ENCODE peak calls at places on chromosome 5, in six cellular contexts. N is left lung, R is endothelial cell, H is natural killer cell, I is stomach, W is GM12865. L is an unnamed sample.

GRCh38 chr5:181099453-181100086 is 31.4 kb downstream of the OR2V1 start:
- DNase-seq in R (no peak), H (no peak), N (no peak), W (no peak), I (no peak), L (no peak)

GRCh38 chr5:78929833-78930232 is 55.3 kb downstream of the ARSB start:
- DNase-seq in I (no peak), R (no peak), H (no peak), N (no peak), W (no peak), L (no peak)

GRCh38 chr5:95863383-95863757 is 40.8 kb upstream of the GLRX start:
- DNase-seq in R (no peak), H (no peak), I (no peak), N (no peak), W (peak; percentile 58), L (no peak)

GRCh38 chr5:173933901-173934300 is 45.8 kb downstream of the CPEB4 start:
- DNase-seq in R (no peak), H (no peak), I (no peak), W (no peak), N (no peak), L (no peak)

GRCh38 chr5:90264930-90265857 is 144.4 kb downstream of the CETN3 start:
- DNase-seq in W (peak; percentile 85), R (peak; percentile 64), N (peak; percentile 38), I (peak; percentile 44), H (peak; percentile 34), L (no peak)

GRCh38 chr5:31285025-31285424 is 91.5 kb downstream of the CDH6 start:
- DNase-seq in N (no peak), H (no peak), I (no peak), W (no peak), R (no peak), L (no peak)

GRCh38 chr5:168611163-168611562 is 32.0 kb upstream of the PANK3 start:
- DNase-seq in I (no peak), R (no peak), N (no peak), W (no peak), H (no peak), L (no peak)

GRCh38 chr5:95272530-95272929 is 12.4 kb downstream of the MCTP1 start:
- DNase-seq in N (no peak), H (no peak), R (no peak), W (no peak), I (no peak), L (no peak)

GRCh38 chr5:77984587-77984986 is 208.4 kb upstream of the TBCA start:
- DNase-seq in H (no peak), R (no peak), N (no peak), W (no peak), I (no peak), L (no peak)

GRCh38 chr5:90022002-90022710 is 387.4 kb downstream of the CETN3 start:
- DNase-seq in H (no peak), W (no peak), N (no peak), R (no peak), I (no peak), L (no peak)

GRCh38 chr5:177194278-177194677 is 60.7 kb downstream of the NSD1 start:
- DNase-seq in I (no peak), H (no peak), R (no peak), W (no peak), N (no peak), L (no peak)

GRCh38 chr5:140239939-140240700 is 62.8 kb downstream of the PFDN1 start:
- DNase-seq in I (peak; percentile 69), R (peak; percentile 83), N (peak; percentile 59), H (no peak), W (peak; percentile 79), L (peak; percentile 28)

GRCh38 chr5:152864447-152864846 is 459.4 kb upstream of the NMUR2 start:
- DNase-seq in N (no peak), W (no peak), R (no peak), I (no peak), H (no peak), L (no peak)

GRCh38 chr5:102670224-102670836 is 84.8 kb upstream of the PAM start:
- DNase-seq in H (no peak), R (peak; percentile 44), I (no peak), W (no peak), N (no peak), L (no peak)

GRCh38 chr5:96562614-96563013 is 99.6 kb upstream of the CAST start:
- DNase-seq in N (no peak), R (no peak), W (no peak), H (no peak), I (no peak), L (no peak)

GRCh38 chr5:142611154-142611553 is 74.7 kb downstream of the FGF1 start:
- DNase-seq in H (peak; percentile 44), N (peak; percentile 56), W (peak; percentile 68), I (peak; percentile 75), R (peak; percentile 81), L (no peak)

GRCh38 chr5:136034492-136034891 is 5.7 kb downstream of the TGFBI start:
- DNase-seq in I (no peak), H (no peak), N (no peak), R (no peak), W (peak; percentile 39), L (no peak)

GRCh38 chr5:136035837-136036236 is 7.0 kb downstream of the TGFBI start:
- DNase-seq in R (no peak), N (no peak), W (no peak), I (no peak), H (no peak), L (no peak)

GRCh38 chr5:136034976-136035375 is 6.2 kb downstream of the TGFBI start:
- DNase-seq in N (no peak), R (no peak), I (no peak), H (no peak), W (no peak), L (no peak)

GRCh38 chr5:136036991-136037705 is 8.4 kb downstream of the TGFBI start:
- DNase-seq in W (peak; percentile 67), N (no peak), R (no peak), H (no peak), I (no peak), L (no peak)

GRCh38 chr5:136036293-136036911 is 7.6 kb downstream of the TGFBI start:
- DNase-seq in W (no peak), I (no peak), H (no peak), R (no peak), N (no peak), L (no peak)
- TF ChIP-seq CTCF in W (no peak), I (no peak), H (no peak), R (no peak), N (no peak), L (no peak)

DNA sequence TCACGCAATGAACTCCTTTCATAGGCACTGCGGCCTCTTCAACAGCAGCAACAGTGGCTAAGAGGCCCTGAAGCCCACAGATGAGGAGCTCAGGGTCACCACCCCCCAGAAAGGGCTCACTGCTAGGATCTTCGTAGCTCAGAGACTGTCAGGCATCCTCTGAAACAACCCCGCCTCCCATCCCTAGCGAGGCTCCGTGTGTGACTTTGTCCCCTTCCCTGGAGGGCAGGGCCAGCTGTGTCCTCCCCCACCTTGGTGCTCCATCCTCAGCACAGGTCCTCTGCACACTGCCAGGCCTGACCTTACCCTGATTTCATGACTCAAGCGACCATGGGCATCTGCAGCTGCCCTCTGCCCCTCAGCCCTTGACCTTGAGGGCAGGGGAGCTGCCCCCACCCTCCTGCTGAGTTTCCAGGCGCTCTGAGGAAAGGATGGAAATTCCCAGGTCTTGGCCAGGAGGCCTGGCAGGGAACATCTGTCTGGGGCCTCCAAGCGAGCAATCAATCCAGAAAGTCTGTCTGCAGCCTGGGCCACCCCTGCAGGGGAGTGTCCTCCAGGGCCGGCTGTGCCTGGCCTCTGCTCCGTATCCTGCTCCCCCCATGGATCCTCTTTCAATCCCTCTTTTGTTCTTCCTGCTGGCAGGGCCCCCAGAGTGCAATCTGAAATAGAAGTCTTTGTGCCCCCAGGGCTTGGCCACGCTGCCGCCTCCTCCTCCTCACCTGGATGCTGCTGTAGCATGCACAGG is 6.8 kb upstream of the IRX4 start:
- DNase-seq in N (no peak), W (no peak), H (no peak), R (no peak), I (no peak), L (no peak)
- TF ChIP-seq CTCF in N (no peak), W (no peak), H (no peak), R (no peak), I (no peak), L (no peak)

GRCh38 chr5:59393585-59394289 is 499.8 kb downstream of the PDE4D start:
- DNase-seq in W (peak; percentile 1), N (no peak), H (no peak), R (no peak), I (no peak), L (no peak)

GRCh38 chr5:59387127-59387526 is 506.4 kb downstream of the PDE4D start:
- DNase-seq in N (no peak), W (no peak), R (no peak), I (no peak), H (no peak), L (no peak)

GRCh38 chr5:59391576-59391975 is 501.9 kb downstream of the PDE4D start:
- DNase-seq in H (no peak), R (no peak), N (no peak), I (no peak), W (no peak), L (no peak)

GRCh38 chr5:59390989-59391388 is 502.5 kb downstream of the PDE4D start:
- DNase-seq in W (no peak), N (no peak), I (no peak), H (no peak), R (no peak), L (no peak)

DNA sequence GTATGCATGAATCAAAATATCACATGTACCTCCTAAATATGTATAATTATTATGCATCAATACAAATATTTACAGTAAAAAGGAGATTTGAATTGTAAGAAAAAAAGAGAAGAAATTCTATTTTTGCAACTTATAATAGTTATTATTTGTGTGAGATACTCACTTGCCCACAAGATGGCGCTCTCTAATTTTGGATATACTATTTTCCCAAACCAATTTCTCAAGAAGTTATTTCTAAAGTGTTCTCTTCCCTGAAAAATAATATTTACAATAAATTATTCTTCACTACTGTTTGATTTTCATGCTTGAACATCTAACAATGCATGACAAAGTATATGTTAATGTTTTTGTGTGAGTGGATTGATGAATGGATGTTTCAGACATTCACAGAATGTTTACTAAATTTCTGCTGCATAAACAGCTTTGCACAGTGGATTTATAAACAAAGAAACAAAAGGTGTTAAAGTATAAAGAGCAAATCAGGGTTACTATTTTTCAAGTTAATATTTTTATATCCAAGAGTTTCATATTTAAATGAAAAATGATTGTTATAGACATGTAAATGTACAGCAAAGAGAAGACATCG is 503.4 kb downstream of the PDE4D start:
- DNase-seq in N (no peak), R (peak; percentile 15), H (no peak), I (no peak), W (peak; percentile 28), L (no peak)
- TF ChIP-seq CTCF in N (peak; percentile 48), R (peak; percentile 94), H (peak; percentile 92), I (no peak), W (peak; percentile 26), L (peak; percentile 64)

GRCh38 chr5:128536229-128536860 is 1.7 kb downstream of the FBN2 start:
- DNase-seq in R (peak; percentile 23), W (no peak), N (no peak), I (no peak), H (no peak), L (no peak)

GRCh38 chr5:128532776-128533175 is 5.3 kb downstream of the FBN2 start:
- DNase-seq in W (no peak), N (no peak), I (no peak), H (no peak), R (no peak), L (no peak)

GRCh38 chr5:128535225-128535624 is 2.8 kb downstream of the FBN2 start:
- DNase-seq in H (no peak), W (no peak), I (no peak), N (no peak), R (no peak), L (no peak)

GRCh38 chr5:128536861-128537305 is 1.2 kb downstream of the FBN2 start:
- DNase-seq in R (peak; percentile 23), W (no peak), H (no peak), N (no peak), I (no peak), L (no peak)

GRCh38 chr5:128534729-128535128 is 3.3 kb downstream of the FBN2 start:
- DNase-seq in H (no peak), N (no peak), I (no peak), W (no peak), R (no peak), L (no peak)
- TF ChIP-seq CTCF in H (no peak), N (no peak), I (no peak), W (no peak), R (no peak), L (no peak)